ENCODE peak calls at places on chromosomes 13 and 19, in nine cellular contexts. H is fibroblast of the aortic adventitia, J is sigmoid colon, Q is GM12865, M is fibroblast of villous mesenchyme, C is NB4, I is activated B cell treated with CpG ODN at 0.5 μM for 24 hours, N is PC-3, Z is endothelial cell. D is an unnamed sample.

GRCh38 chr19:43546581-43546980 is 13.6 kb downstream of the ZNF575 start:
- DNase-seq in H (no peak), M (no peak), I (no peak), Q (no peak), J (no peak), C (no peak), N (no peak), Z (no peak), D (no peak)

GRCh38 chr13:46668302-46668720 is 115.3 kb downstream of the LRCH1 start:
- DNase-seq in H (peak), C (no peak), M (peak), Q (peak), I (no peak), J (peak), N (peak), Z (peak), D (no peak)

GRCh38 chr13:33798023-33798422 is 19.9 kb upstream of the RFC3 start:
- DNase-seq in M (no peak), C (no peak), H (no peak), Q (no peak), J (no peak), I (no peak), N (no peak), Z (no peak), D (no peak)

GRCh38 chr13:21879263-21879914 is 208.5 kb downstream of the FGF9 start:
- DNase-seq in Q (peak), I (no peak), M (no peak), N (no peak), J (no peak), C (peak), Z (no peak), H (no peak), D (no peak)

GRCh38 chr19:46220038-46220615 is 9.4 kb upstream of the IGFL1 start:
- DNase-seq in Q (no peak), I (no peak), H (no peak), Z (no peak), M (no peak), C (no peak), J (no peak), N (no peak), D (no peak)

GRCh38 chr19:29819300-29819699 is 7.5 kb downstream of the CCNE1 start:
- DNase-seq in Z (no peak), M (no peak), H (no peak), Q (no peak), I (no peak), J (no peak), N (no peak), C (no peak), D (no peak)

GRCh38 chr19:46913852-46914430 is 53.1 kb downstream of the ARHGAP35 start:
- DNase-seq in C (peak), J (no peak), H (peak), Z (no peak), I (no peak), Q (no peak), M (peak), N (peak), D (peak)

GRCh38 chr13:114089751-114090400 is 42.5 kb downstream of the RASA3 start:
- DNase-seq in C (no peak), J (peak), I (no peak), Z (no peak), H (no peak), Q (no peak), M (no peak), N (no peak), D (no peak)

GRCh38 chr13:49776871-49777270 is 15.6 kb downstream of the KPNA3 start:
- DNase-seq in H (peak), C (no peak), M (no peak), J (no peak), I (no peak), Z (no peak), Q (no peak), N (no peak), D (no peak)

GRCh38 chr13:43293008-43293407 is 269.6 kb downstream of the DNAJC15 start:
- DNase-seq in N (peak), Q (no peak), J (no peak), I (no peak), M (no peak), H (no peak), C (no peak), Z (no peak), D (no peak)

GRCh38 chr19:47110521-47111080 is 3.0 kb downstream of the ZC3H4 start:
- DNase-seq in C (peak), J (no peak), Z (no peak), M (no peak), Q (peak), N (peak), H (no peak), I (no peak), D (no peak)

GRCh38 chr19:33159149-33159548 is 27.2 kb downstream of the WDR88 start:
- DNase-seq in C (no peak), H (no peak), Z (no peak), J (no peak), M (no peak), I (no peak), N (no peak), Q (no peak), D (no peak)

GRCh38 chr13:44713793-44714469 is 137.8 kb upstream of the TSC22D1 start:
- DNase-seq in J (no peak), Z (no peak), H (peak), M (peak), N (peak), I (no peak), Q (no peak), C (no peak), D (no peak)

GRCh38 chr13:94481966-94482365 is 2.5 kb upstream of the DCT start:
- DNase-seq in J (no peak), C (no peak), Z (no peak), Q (no peak), H (peak), N (peak), M (peak), I (no peak), D (no peak)

GRCh38 chr19:8304841-8305621 is 3.1 kb downstream of the CD320 start:
- DNase-seq in N (no peak), Q (no peak), M (no peak), C (peak), J (peak), H (no peak), I (peak), Z (peak), D (no peak)

GRCh38 chr13:106753241-106753640 is 185.3 kb upstream of the ARGLU1 start:
- DNase-seq in N (no peak), H (no peak), M (no peak), I (no peak), J (no peak), C (no peak), Z (no peak), Q (no peak), D (no peak)

GRCh38 chr19:2478324-2478755 is 2.4 kb downstream of the GADD45B start:
- DNase-seq in Q (peak), C (peak), M (peak), Z (no peak), I (peak), J (peak), H (peak), N (peak), D (no peak)

GRCh38 chr19:33905473-33905936 is 108.8 kb downstream of the KCTD15 start:
- DNase-seq in H (no peak), I (no peak), J (no peak), Z (peak), M (no peak), Q (no peak), N (peak), C (no peak), D (no peak)

GRCh38 chr13:97313481-97313880 is 91.3 kb downstream of the MBNL2 start:
- DNase-seq in Z (no peak), J (no peak), M (no peak), N (no peak), C (no peak), H (no peak), Q (no peak), I (no peak), D (no peak)

GRCh38 chr13:50149932-50150331 is 134.7 kb downstream of the KCNRG start:
- DNase-seq in Q (no peak), Z (no peak), H (peak), J (no peak), M (no peak), C (no peak), N (no peak), I (no peak), D (no peak)

GRCh38 chr13:52664269-52664668 is 11.6 kb downstream of the SUGT1 start:
- DNase-seq in I (no peak), Q (no peak), M (no peak), Z (no peak), J (no peak), C (no peak), H (no peak), N (no peak), D (no peak)

GRCh38 chr13:60318186-60318585 is 78.8 kb upstream of the TDRD3 start:
- DNase-seq in C (no peak), H (no peak), J (no peak), I (no peak), Q (no peak), N (no peak), M (no peak), Z (peak), D (no peak)

GRCh38 chr13:45024847-45025246 is 35.5 kb downstream of the GPALPP1 start:
- DNase-seq in I (no peak), H (no peak), M (no peak), J (no peak), C (no peak), Z (no peak), N (no peak), Q (no peak), D (no peak)

GRCh38 chr13:95120650-95121049 is 180.6 kb downstream of the ABCC4 start:
- DNase-seq in N (no peak), Q (no peak), H (no peak), Z (no peak), C (no peak), I (no peak), M (no peak), J (no peak), D (no peak)

GRCh38 chr13:80341098-80341701 is at the start of gene SPRY2:
- DNase-seq in Q (peak), J (peak), C (peak), I (peak), H (peak), N (peak), M (peak), Z (peak), D (peak)

GRCh38 chr13:106440846-106441245 is 94.6 kb downstream of the EFNB2 start:
- DNase-seq in Q (no peak), I (no peak), M (no peak), N (no peak), J (no peak), H (no peak), Z (no peak), C (no peak), D (no peak)

GRCh38 chr13:100440756-100441421 is 147.7 kb downstream of the GGACT start:
- DNase-seq in J (no peak), I (no peak), Q (no peak), H (peak), C (no peak), M (peak), N (no peak), Z (no peak), D (no peak)

GRCh38 chr19:746956-747355 is 4.0 kb upstream of the MISP start:
- DNase-seq in M (no peak), H (no peak), I (no peak), Q (no peak), J (no peak), C (no peak), N (no peak), Z (no peak), D (no peak)

GRCh38 chr13:44507639-44508038 is 68.5 kb downstream of the TSC22D1 start:
- DNase-seq in N (no peak), M (no peak), C (no peak), Z (no peak), I (no peak), J (no peak), H (no peak), Q (no peak), D (no peak)

GRCh38 chr13:111361046-111361872 is 40.8 kb downstream of the TEX29 start:
- DNase-seq in Z (no peak), C (no peak), H (no peak), I (no peak), J (no peak), N (no peak), M (no peak), Q (no peak), D (no peak)

GRCh38 chr13:27170521-27171243 is 929 bp downstream of the USP12 start:
- DNase-seq in M (no peak), N (peak), H (peak), Q (no peak), I (peak), Z (peak), J (peak), C (peak), D (peak)
- TF ChIP-seq CTCF in M (no peak), N (no peak), H (no peak), Q (no peak), I (no peak), Z (no peak), J (no peak), C (no peak), D (peak)

GRCh38 chr13:104534847-104535246 is 1468.6 kb upstream of the SLC10A2 start:
- DNase-seq in I (no peak), H (no peak), M (no peak), Z (no peak), C (peak), N (peak), J (no peak), Q (no peak), D (no peak)
- TF ChIP-seq CTCF in I (no peak), H (no peak), M (no peak), Z (peak), C (peak), N (peak), J (no peak), Q (peak), D (peak)

DNA sequence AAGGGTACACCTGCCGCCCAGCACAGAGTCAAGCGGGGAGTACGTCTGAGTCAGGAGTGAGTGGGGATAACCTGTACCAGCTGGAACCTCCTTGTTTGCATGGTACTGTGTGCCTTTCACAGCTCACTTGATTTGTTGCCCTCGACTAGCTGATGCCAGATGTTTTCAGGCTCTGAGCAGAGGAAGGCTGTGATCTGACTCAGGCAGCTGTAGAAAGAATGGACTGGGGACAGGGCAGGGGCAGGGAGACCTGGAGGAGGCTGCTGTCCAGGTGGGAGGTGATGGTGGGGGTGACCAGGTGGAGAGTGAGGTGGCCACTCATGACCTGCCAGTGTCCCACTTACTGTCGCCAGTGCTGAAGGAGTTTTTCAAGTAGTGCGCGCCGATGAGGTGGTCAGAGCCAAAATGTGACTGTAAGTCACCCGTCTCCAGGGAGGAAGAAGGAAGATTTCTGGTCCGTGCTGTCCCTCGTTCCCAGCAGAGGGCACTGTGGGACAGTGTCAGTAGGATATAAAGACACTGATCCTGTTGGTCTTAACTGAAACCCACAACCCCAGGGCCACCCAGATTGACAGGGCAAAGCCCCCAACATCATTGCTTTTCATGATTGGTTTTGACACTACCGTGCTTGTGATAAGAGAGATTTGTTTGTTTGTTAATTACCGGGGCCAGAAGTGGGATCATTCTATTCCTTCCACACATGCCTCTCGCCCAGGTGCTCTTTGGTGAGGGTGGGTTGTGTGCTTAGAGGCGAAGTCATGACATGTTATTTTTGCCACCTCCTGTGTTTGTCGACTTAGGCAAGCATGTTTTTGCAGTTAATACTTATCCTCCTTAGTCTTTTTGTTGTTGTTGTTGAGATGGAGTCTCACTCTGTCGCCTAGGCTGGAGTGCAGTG is 128.4 kb downstream of the DPF1 start:
- DNase-seq in H (peak), J (no peak), Z (peak), C (peak), M (peak), I (peak), Q (peak), N (peak), D (peak)
- TF ChIP-seq CTCF in H (peak), J (peak), Z (peak), C (peak), M (peak), I (peak), Q (peak), N (peak), D (peak)

GRCh38 chr13:101951114-101951513 is 450.7 kb downstream of the FGF14 start:
- DNase-seq in H (no peak), Z (no peak), M (no peak), N (no peak), C (no peak), Q (no peak), I (no peak), J (no peak), D (no peak)
- TF ChIP-seq CTCF in H (no peak), Z (no peak), M (no peak), N (no peak), C (no peak), Q (no peak), I (no peak), J (no peak), D (no peak)

GRCh38 chr19:50008532-50008931 is 16.6 kb downstream of the VRK3 start:
- DNase-seq in C (peak), N (no peak), I (no peak), H (no peak), M (no peak), J (no peak), Q (no peak), Z (peak), D (no peak)
- TF ChIP-seq CTCF in C (peak), N (peak), I (no peak), H (peak), M (peak), J (no peak), Q (no peak), Z (no peak), D (peak)

DNA sequence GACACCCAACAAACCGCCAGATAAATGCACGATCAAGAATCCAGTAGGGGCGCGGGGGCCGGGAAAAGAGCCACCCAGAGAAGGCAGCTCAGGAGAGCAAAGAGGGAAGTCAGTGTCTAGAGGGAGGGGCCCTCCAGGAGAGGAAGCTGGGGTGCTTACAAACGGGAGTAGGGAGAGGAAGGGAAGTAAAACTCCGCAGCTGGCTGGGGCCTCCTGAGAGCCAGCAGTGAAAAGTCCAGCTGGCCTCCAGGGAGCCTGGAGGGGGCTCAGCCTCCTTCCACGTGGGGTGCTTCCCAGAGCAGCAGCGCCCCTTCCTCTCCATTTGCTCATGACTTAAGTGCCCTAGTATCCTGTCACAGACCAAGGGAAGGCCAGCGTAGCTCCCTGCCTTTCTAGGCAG is 51.8 kb downstream of the TMED1 start:
- DNase-seq in J (no peak), H (no peak), I (no peak), N (no peak), C (peak), Z (no peak), Q (no peak), M (no peak), D (no peak)
- TF ChIP-seq CTCF in J (no peak), H (no peak), I (no peak), N (no peak), C (no peak), Z (no peak), Q (no peak), M (no peak), D (no peak)

DNA sequence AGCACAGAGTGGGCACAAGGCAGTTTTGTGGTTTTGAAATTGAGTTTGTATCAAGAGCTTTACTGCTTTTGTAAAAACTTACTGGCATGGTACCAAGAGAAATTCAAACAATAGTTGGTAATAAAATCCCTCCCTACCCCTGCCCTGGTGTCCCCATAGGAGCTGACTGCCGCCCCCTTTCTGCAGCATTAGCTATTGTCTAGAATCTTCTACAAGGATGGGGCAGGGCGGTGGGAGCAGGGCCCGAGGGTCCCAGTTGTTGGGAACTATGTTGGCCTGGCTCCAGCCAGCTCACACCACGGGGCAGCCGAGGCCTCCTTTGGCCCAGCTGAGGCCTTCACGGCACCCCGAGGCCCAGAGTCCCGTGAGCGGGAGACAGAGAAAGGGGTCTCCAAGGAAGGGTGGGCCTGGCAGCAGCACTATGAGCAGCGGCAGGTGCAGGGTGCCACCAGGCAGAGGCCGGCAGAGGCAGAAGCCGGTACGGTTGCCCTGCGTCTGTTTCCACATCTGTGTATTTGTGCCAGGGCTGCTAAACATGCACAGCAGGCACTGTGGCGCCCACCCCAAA is 57.9 kb downstream of the KDM4B start:
- DNase-seq in Q (no peak), J (no peak), C (no peak), N (peak), Z (no peak), I (no peak), H (peak), M (no peak), D (no peak)
- TF ChIP-seq CTCF in Q (no peak), J (no peak), C (no peak), N (peak), Z (no peak), I (no peak), H (peak), M (peak), D (no peak)

GRCh38 chr13:79051472-79051871 is 354.6 kb downstream of the RBM26 start:
- DNase-seq in Z (no peak), C (no peak), N (no peak), J (no peak), M (no peak), I (no peak), Q (no peak), H (no peak), D (no peak)

GRCh38 chr13:79062291-79062690 is 343.8 kb downstream of the RBM26 start:
- DNase-seq in C (no peak), J (no peak), M (no peak), N (no peak), H (no peak), Z (no peak), I (no peak), Q (no peak), D (no peak)

GRCh38 chr13:79060216-79060615 is 345.8 kb downstream of the RBM26 start:
- DNase-seq in I (no peak), H (no peak), M (no peak), Z (no peak), Q (no peak), C (no peak), J (no peak), N (peak), D (no peak)

GRCh38 chr13:79056706-79057105 is 349.3 kb downstream of the RBM26 start:
- DNase-seq in Q (peak), N (peak), C (no peak), Z (no peak), M (no peak), H (no peak), J (no peak), I (no peak), D (no peak)
- TF ChIP-seq CTCF in Q (peak), N (peak), C (no peak), Z (no peak), M (no peak), H (no peak), J (no peak), I (no peak), D (no peak)

GRCh38 chr19:41746593-41747227 is 8.6 kb upstream of the CEACAM6 start:
- DNase-seq in N (peak), Z (peak), H (peak), Q (peak), M (peak), I (no peak), J (no peak), C (peak), D (peak)
- TF ChIP-seq CTCF in N (peak), Z (peak), H (peak), Q (peak), M (peak), I (no peak), J (peak), C (peak), D (peak)

D was measured in GM13977.